ENCODE peak calls at places on chromosomes 2 and 18, in four cellular contexts. One of them, this sample, is unnamed.

GRCh38 chr2:234378440-234378839 is 118.4 kb downstream of the ARL4C start:
- DNase-seq in HuH-7.5: no peak
- DNase-seq in NCI-H1048: no peak
- DNase-seq in endothelial cell: no peak
- DNase-seq in this sample: no peak

GRCh38 chr2:151325696-151326095 is 31.7 kb upstream of the TNFAIP6 start:
- DNase-seq in HuH-7.5: no peak
- DNase-seq in NCI-H1048: no peak
- DNase-seq in endothelial cell: no peak
- DNase-seq in this sample: no peak

GRCh38 chr2:96145028-96145939 is at the start of gene DUSP2:
- DNase-seq in HuH-7.5: peak
- DNase-seq in NCI-H1048: peak
- DNase-seq in endothelial cell: peak
- DNase-seq in this sample: peak

GRCh38 chr2:10493636-10494281 is 45.6 kb upstream of the ODC1 start:
- DNase-seq in HuH-7.5: no peak
- DNase-seq in NCI-H1048: no peak
- DNase-seq in endothelial cell: no peak
- DNase-seq in this sample: peak

GRCh38 chr2:162749456-162749855 is 89.1 kb downstream of the KCNH7 start:
- DNase-seq in HuH-7.5: no peak
- DNase-seq in NCI-H1048: no peak
- DNase-seq in endothelial cell: no peak
- DNase-seq in this sample: no peak

GRCh38 chr2:28613616-28614501 is 118.0 kb downstream of the PLB1 start:
- DNase-seq in HuH-7.5: no peak
- DNase-seq in NCI-H1048: no peak
- DNase-seq in endothelial cell: no peak
- DNase-seq in this sample: no peak

GRCh38 chr2:195664528-195664927 is 7.5 kb downstream of the SLC39A10 start:
- DNase-seq in HuH-7.5: no peak
- DNase-seq in NCI-H1048: no peak
- DNase-seq in endothelial cell: no peak
- DNase-seq in this sample: no peak

GRCh38 chr2:68850524-68850923 is 20.7 kb downstream of the BMP10 start:
- DNase-seq in HuH-7.5: no peak
- DNase-seq in NCI-H1048: no peak
- DNase-seq in endothelial cell: no peak
- DNase-seq in this sample: no peak

GRCh38 chr2:240936106-240936505 is 30.0 kb downstream of the CROCC2 start:
- DNase-seq in HuH-7.5: no peak
- DNase-seq in NCI-H1048: no peak
- DNase-seq in endothelial cell: no peak
- DNase-seq in this sample: no peak

GRCh38 chr2:158501301-158501700 is 44.5 kb downstream of the PKP4 start:
- DNase-seq in HuH-7.5: no peak
- DNase-seq in NCI-H1048: no peak
- DNase-seq in endothelial cell: no peak
- DNase-seq in this sample: peak

GRCh38 chr2:47288864-47289263 is 114.1 kb upstream of the MSH2 start:
- DNase-seq in HuH-7.5: no peak
- DNase-seq in NCI-H1048: no peak
- DNase-seq in endothelial cell: no peak
- DNase-seq in this sample: no peak

GRCh38 chr2:42195559-42195958 is 26.4 kb downstream of the EML4 start:
- DNase-seq in HuH-7.5: no peak
- DNase-seq in NCI-H1048: no peak
- DNase-seq in endothelial cell: no peak
- DNase-seq in this sample: no peak

GRCh38 chr2:62195421-62196277 is at the start of gene B3GNT2:
- DNase-seq in HuH-7.5: peak
- DNase-seq in NCI-H1048: peak
- DNase-seq in endothelial cell: peak
- DNase-seq in this sample: peak

GRCh38 chr2:1755436-1756191 is 11.3 kb upstream of the PXDN start:
- DNase-seq in HuH-7.5: no peak
- DNase-seq in NCI-H1048: no peak
- DNase-seq in endothelial cell: no peak
- DNase-seq in this sample: no peak

GRCh38 chr18:50282521-50283335 is 1.4 kb upstream of the MBD1 start:
- DNase-seq in HuH-7.5: no peak
- DNase-seq in NCI-H1048: no peak
- DNase-seq in endothelial cell: no peak
- DNase-seq in this sample: no peak

GRCh38 chr2:220916931-220917330 is 655.2 kb downstream of the EPHA4 start:
- DNase-seq in HuH-7.5: no peak
- DNase-seq in NCI-H1048: no peak
- DNase-seq in endothelial cell: no peak
- DNase-seq in this sample: no peak

GRCh38 chr2:8822218-8822617 is 15.2 kb downstream of the KIDINS220 start:
- DNase-seq in HuH-7.5: no peak
- DNase-seq in NCI-H1048: no peak
- DNase-seq in endothelial cell: no peak
- DNase-seq in this sample: no peak

GRCh38 chr18:23964282-23965238 is 50.0 kb upstream of the TTC39C start:
- DNase-seq in HuH-7.5: no peak
- DNase-seq in NCI-H1048: no peak
- DNase-seq in endothelial cell: no peak
- DNase-seq in this sample: no peak

GRCh38 chr2:9138507-9139085 is 68.0 kb upstream of the ASAP2 start:
- DNase-seq in HuH-7.5: no peak
- DNase-seq in NCI-H1048: no peak
- DNase-seq in endothelial cell: peak
- DNase-seq in this sample: no peak

GRCh38 chr2:69554981-69555380 is 88.6 kb downstream of the AAK1 start:
- DNase-seq in HuH-7.5: no peak
- DNase-seq in NCI-H1048: no peak
- DNase-seq in endothelial cell: peak
- DNase-seq in this sample: no peak

GRCh38 chr2:101003278-101003775 is 1.2 kb downstream of the RPL31 start:
- DNase-seq in HuH-7.5: no peak
- DNase-seq in NCI-H1048: no peak
- DNase-seq in endothelial cell: no peak
- DNase-seq in this sample: no peak

GRCh38 chr18:23838801-23839366 is 149.6 kb downstream of the LAMA3 start:
- DNase-seq in HuH-7.5: no peak
- DNase-seq in NCI-H1048: no peak
- DNase-seq in endothelial cell: no peak
- DNase-seq in this sample: no peak

GRCh38 chr2:40218679-40219078 is 233.2 kb downstream of the SLC8A1 start:
- DNase-seq in HuH-7.5: no peak
- DNase-seq in NCI-H1048: no peak
- DNase-seq in endothelial cell: no peak
- DNase-seq in this sample: peak

GRCh38 chr2:132009874-132010521 is 151.8 kb downstream of the ANKRD30BL start:
- DNase-seq in HuH-7.5: no peak
- DNase-seq in NCI-H1048: no peak
- DNase-seq in endothelial cell: peak
- DNase-seq in this sample: peak

GRCh38 chr2:98704499-98705332 is 26.2 kb downstream of the MGAT4A start:
- DNase-seq in HuH-7.5: no peak
- DNase-seq in NCI-H1048: no peak
- DNase-seq in endothelial cell: no peak
- DNase-seq in this sample: no peak

GRCh38 chr2:86703704-86704370 is 16.3 kb upstream of the RMND5A start:
- DNase-seq in HuH-7.5: no peak
- DNase-seq in NCI-H1048: no peak
- DNase-seq in endothelial cell: no peak
- DNase-seq in this sample: peak

GRCh38 chr2:203998195-203998804 is 61.7 kb downstream of the ICOS start:
- DNase-seq in HuH-7.5: no peak
- DNase-seq in NCI-H1048: no peak
- DNase-seq in endothelial cell: no peak
- DNase-seq in this sample: no peak

GRCh38 chr2:51065276-51065675 is 33.3 kb upstream of the NRXN1 start:
- DNase-seq in HuH-7.5: no peak
- DNase-seq in NCI-H1048: no peak
- DNase-seq in endothelial cell: no peak
- DNase-seq in this sample: no peak

GRCh38 chr18:76449110-76449453 is 46.0 kb downstream of the ZNF516 start:
- DNase-seq in HuH-7.5: no peak
- DNase-seq in NCI-H1048: no peak
- DNase-seq in endothelial cell: no peak
- DNase-seq in this sample: no peak

GRCh38 chr2:209147981-209148380 is 275.9 kb upstream of the MAP2 start:
- DNase-seq in HuH-7.5: no peak
- DNase-seq in NCI-H1048: no peak
- DNase-seq in endothelial cell: no peak
- DNase-seq in this sample: no peak

GRCh38 chr2:33655626-33656025 is 56.5 kb upstream of the FAM98A start:
- DNase-seq in HuH-7.5: no peak
- DNase-seq in NCI-H1048: no peak
- DNase-seq in endothelial cell: no peak
- DNase-seq in this sample: no peak

GRCh38 chr2:167380094-167380493 is 491.8 kb downstream of the XIRP2 start:
- DNase-seq in HuH-7.5: no peak
- DNase-seq in NCI-H1048: no peak
- DNase-seq in endothelial cell: no peak
- DNase-seq in this sample: no peak

This sample was measured in MG63.